ENCODE peak calls at places on chromosomes 2 and 18, in five cellular contexts. W is GM10248, I is AG04450, F is sigmoid colon, P is A549. X is an unnamed sample.

GRCh38 chr2:226797289-226797988 is 2.2 kb downstream of the IRS1 start:
- DNase-seq in P (no peak), W (no peak), F (peak), I (no peak), X (peak)

GRCh38 chr18:23231340-23232021 is 96.2 kb downstream of the CABLES1 start:
- DNase-seq in F (peak), I (peak), P (no peak), W (peak), X (peak)

GRCh38 chr2:150450765-150451164 is 36.7 kb downstream of the RND3 start:
- DNase-seq in I (no peak), W (no peak), F (no peak), P (no peak), X (no peak)

GRCh38 chr2:67503066-67503795 is 106.1 kb downstream of the ETAA1 start:
- DNase-seq in W (no peak), I (peak), P (no peak), F (no peak), X (no peak)

GRCh38 chr2:62362561-62362960 is 143.4 kb downstream of the TMEM17 start:
- DNase-seq in W (peak), F (no peak), P (no peak), I (no peak), X (no peak)

GRCh38 chr2:95391641-95392310 is 10.7 kb upstream of the FAHD2A start:
- DNase-seq in F (peak), P (no peak), W (peak), I (no peak), X (no peak)

GRCh38 chr2:53445376-53446072 is 322.1 kb upstream of the CHAC2 start:
- DNase-seq in P (no peak), F (no peak), W (no peak), I (peak), X (peak)

GRCh38 chr2:217647925-217648324 is 354.9 kb downstream of the TNS1 start:
- DNase-seq in F (no peak), I (no peak), P (no peak), W (no peak), X (no peak)

GRCh38 chr2:75788925-75789324 is 78.2 kb upstream of the GCFC2 start:
- DNase-seq in I (no peak), F (no peak), P (no peak), W (no peak), X (no peak)

GRCh38 chr2:96175951-96176350 is 30.7 kb upstream of the DUSP2 start:
- DNase-seq in W (peak), F (no peak), P (no peak), I (peak), X (no peak)

GRCh38 chr2:70087703-70088507 is 628 bp downstream of the PCBP1 start:
- DNase-seq in F (peak), P (peak), W (no peak), I (no peak), X (peak)

GRCh38 chr18:2108581-2108980 is 462.7 kb downstream of the METTL4 start:
- DNase-seq in F (no peak), I (no peak), W (no peak), P (no peak), X (no peak)

GRCh38 chr2:236828002-236828401 is 257.7 kb upstream of the COPS8 start:
- DNase-seq in P (no peak), I (no peak), W (no peak), F (no peak), X (no peak)

GRCh38 chr2:75327334-75327733 is 128.0 kb upstream of the TACR1 start:
- DNase-seq in F (no peak), W (no peak), I (no peak), P (no peak), X (no peak)

GRCh38 chr2:238169708-238170251 is 11.0 kb downstream of the ERFE start:
- DNase-seq in W (no peak), I (peak), P (peak), F (no peak), X (no peak)

GRCh38 chr2:17620280-17620679 is 79.8 kb downstream of the VSNL1 start:
- DNase-seq in W (no peak), P (no peak), F (no peak), I (no peak), X (no peak)

GRCh38 chr2:55047677-55048299 is 2.5 kb downstream of the RTN4 start:
- DNase-seq in I (no peak), F (no peak), W (no peak), P (no peak), X (no peak)

GRCh38 chr18:2589345-2590060 is 18.1 kb downstream of the NDC80 start:
- DNase-seq in W (no peak), P (no peak), F (no peak), I (no peak), X (no peak)

GRCh38 chr2:119402645-119403560 is 28.8 kb upstream of the TMEM37 start:
- DNase-seq in I (no peak), W (no peak), F (no peak), P (no peak), X (no peak)

GRCh38 chr2:486381-486780 is 190.8 kb downstream of the TMEM18 start:
- DNase-seq in W (no peak), P (no peak), I (no peak), F (no peak), X (no peak)

GRCh38 chr2:223008162-223008561 is 43.8 kb upstream of the KCNE4 start:
- DNase-seq in F (no peak), I (no peak), W (no peak), P (no peak), X (no peak)

GRCh38 chr18:58556333-58557012 is 72.4 kb downstream of the ALPK2 start:
- DNase-seq in F (no peak), P (no peak), W (no peak), I (no peak), X (no peak)

GRCh38 chr2:225042800-225043167 is 516 bp upstream of the DOCK10 start:
- DNase-seq in W (no peak), I (no peak), P (no peak), F (no peak), X (no peak)

GRCh38 chr18:56921888-56922480 is 224.9 kb upstream of the BOD1L2 start:
- DNase-seq in W (no peak), I (no peak), P (no peak), F (no peak), X (no peak)

GRCh38 chr2:47013383-47013782 is 97.8 kb upstream of the MCFD2 start:
- DNase-seq in F (no peak), I (no peak), W (no peak), P (no peak), X (no peak)

GRCh38 chr18:50183556-50183955 is 11.4 kb downstream of the MYO5B start:
- DNase-seq in I (no peak), W (no peak), P (no peak), F (no peak), X (peak)

GRCh38 chr2:62284471-62284870 is 88.6 kb downstream of the B3GNT2 start:
- DNase-seq in P (no peak), I (no peak), W (no peak), F (no peak), X (no peak)

GRCh38 chr2:185955050-185955449 is 216.4 kb downstream of the FSIP2 start:
- DNase-seq in I (no peak), P (no peak), F (no peak), W (no peak), X (no peak)
- TF ChIP-seq CTCF in I (no peak), P (no peak), F (no peak), W (no peak), X (no peak)

GRCh38 chr2:36318547-36318946 is 37.0 kb upstream of the CRIM1 start:
- DNase-seq in F (no peak), P (no peak), W (no peak), I (no peak), X (no peak)
- TF ChIP-seq CTCF in F (no peak), P (peak), W (no peak), I (peak), X (no peak)

DNA sequence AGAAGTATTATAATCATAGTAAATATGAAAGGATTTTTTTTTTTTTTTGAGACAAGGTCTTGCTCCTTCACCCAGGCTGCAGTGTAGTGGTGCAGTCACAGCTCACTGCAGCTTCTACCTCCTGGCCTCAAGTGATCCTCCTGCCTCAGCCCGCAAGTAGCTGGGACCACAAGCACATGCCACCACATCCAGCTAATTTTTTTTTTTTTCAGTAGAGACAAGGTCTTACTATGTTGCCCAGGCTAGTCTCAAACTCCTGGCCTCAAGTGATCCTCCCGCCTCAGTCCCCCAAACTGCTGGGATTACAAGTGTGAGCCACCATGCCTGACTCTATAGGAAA is 301.6 kb upstream of the STON1 start:
- DNase-seq in F (no peak), I (no peak), W (no peak), P (no peak), X (no peak)
- TF ChIP-seq CTCF in F (no peak), I (no peak), W (no peak), P (no peak), X (no peak)

GRCh38 chr2:1770566-1771380 is 26.5 kb upstream of the PXDN start:
- DNase-seq in W (no peak), I (no peak), F (no peak), P (no peak), X (no peak)

GRCh38 chr2:1769703-1770422 is 25.5 kb upstream of the PXDN start:
- DNase-seq in P (peak), F (peak), W (peak), I (no peak), X (peak)

GRCh38 chr2:1767939-1768691 is 23.8 kb upstream of the PXDN start:
- DNase-seq in W (no peak), F (no peak), I (no peak), P (no peak), X (no peak)

GRCh38 chr2:1766851-1767771 is 22.8 kb upstream of the PXDN start:
- DNase-seq in W (no peak), I (no peak), F (no peak), P (no peak), X (no peak)

DNA sequence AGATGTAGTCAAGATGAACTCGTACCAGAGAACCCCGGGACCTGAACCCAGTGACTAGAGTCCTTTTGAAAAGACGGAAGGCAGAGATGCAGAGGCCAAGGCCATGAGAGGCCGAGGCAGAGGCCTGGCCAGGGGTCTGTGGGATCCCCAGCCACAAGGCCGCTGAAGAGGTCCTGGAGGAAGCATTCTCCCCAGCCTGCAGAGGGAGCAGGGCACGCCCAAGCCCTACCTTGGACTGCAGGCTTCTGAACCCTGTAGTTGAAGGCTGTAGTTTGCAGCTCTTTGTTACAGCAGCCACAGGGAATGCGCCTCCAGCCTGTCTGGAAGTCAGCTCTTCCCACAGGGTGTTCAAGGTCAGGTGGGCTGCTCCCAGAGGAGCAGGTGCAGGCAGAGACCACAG is 22.1 kb upstream of the PXDN start:
- DNase-seq in I (no peak), F (no peak), P (no peak), W (no peak), X (no peak)
- TF ChIP-seq CTCF in I (no peak), F (no peak), P (no peak), W (no peak), X (no peak)

GRCh38 chr2:26521054-26521912 is 43.4 kb upstream of the OTOF start:
- DNase-seq in W (peak), P (peak), I (no peak), F (peak), X (peak)
- TF ChIP-seq CTCF in W (peak), P (peak), I (peak), F (no peak), X (peak)

DNA sequence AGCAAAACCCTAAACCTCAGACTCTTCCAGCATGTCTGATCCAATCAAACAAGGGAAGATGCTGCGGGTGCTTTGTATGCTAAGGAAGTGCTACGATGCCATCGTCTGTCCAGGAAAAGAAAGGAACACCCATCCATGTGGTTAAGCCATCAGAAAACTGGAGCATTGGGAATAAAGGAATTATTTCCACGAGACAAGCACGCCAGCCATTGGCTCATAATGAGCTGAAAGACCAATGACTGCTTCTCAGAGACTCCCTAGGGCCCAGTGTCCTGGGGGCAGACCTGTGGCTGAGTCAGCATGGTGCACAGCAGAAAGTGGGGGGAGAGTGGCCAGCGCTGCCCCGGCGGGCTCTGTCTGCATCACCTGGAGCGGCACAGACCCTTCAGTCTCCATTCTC is 66.0 kb upstream of the AFF3 start:
- DNase-seq in I (no peak), W (no peak), F (no peak), P (no peak), X (no peak)
- TF ChIP-seq CTCF in I (no peak), W (no peak), F (no peak), P (no peak), X (no peak)

DNA sequence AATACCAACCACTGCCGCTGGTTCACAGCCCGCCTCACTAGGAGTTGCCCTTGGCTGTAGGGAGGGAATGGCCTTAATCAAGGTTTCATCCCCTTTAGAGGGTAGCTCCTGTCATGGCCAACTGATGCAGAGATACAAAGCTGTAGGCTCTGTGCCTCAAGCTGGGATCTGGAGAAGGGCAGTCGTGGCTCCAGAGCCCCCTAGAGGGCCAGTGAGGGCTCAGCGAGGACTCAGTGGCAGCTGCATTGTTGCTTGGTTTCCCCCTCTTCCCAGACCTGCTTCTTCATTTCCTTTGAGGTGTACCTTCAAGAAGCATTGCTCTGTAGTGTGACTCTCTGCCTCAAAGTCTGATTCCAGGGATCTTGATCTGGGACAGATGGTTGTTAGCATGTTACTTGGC is 302.1 kb downstream of the LPIN1 start:
- DNase-seq in I (no peak), P (no peak), W (no peak), F (no peak), X (peak)
- TF ChIP-seq CTCF in I (no peak), P (no peak), W (peak), F (no peak), X (no peak)

GRCh38 chr2:43127208-43127940 is 99.0 kb downstream of the ZFP36L2 start:
- DNase-seq in W (peak), I (no peak), F (peak), P (peak), X (peak)
- TF ChIP-seq CTCF in W (peak), I (peak), F (peak), P (peak), X (peak)

DNA sequence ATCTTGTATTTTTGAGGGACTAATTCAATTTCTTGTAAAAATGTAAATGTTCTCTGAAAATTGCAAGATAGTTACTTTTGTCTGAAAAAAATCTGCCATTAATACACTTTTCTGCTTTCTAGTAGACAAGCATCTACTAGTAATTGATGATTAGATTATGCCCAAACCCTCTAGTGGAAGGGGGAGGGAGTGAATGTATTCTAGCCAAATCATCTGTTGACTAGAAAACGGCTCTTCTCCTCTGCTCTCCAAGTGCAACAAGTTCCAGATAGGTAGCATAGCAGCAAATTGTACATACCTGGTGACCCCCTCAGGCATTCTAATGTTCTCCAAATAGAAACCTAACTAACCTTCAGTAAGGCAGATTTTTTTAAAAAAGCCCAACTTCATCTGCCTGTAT is 58.6 kb downstream of the RELCH start:
- DNase-seq in F (no peak), I (no peak), W (no peak), P (no peak), X (no peak)
- TF ChIP-seq CTCF in F (no peak), I (no peak), W (no peak), P (no peak), X (no peak)

X was measured in activated CD8-positive, alpha-beta T cell treated with anti-CD3 and anti-CD28 coated beads for 36 hours.